ENCODE peak calls at places on chromosomes 13 and 19, in nine cellular contexts. A is A549, M is tibial nerve, Z is lower leg skin, T is thyroid gland, F is IMR-90, P is adrenal gland, I is HepG2, R is suprapubic skin. Y is an unnamed sample.

GRCh38 chr19:6590458-6591319 is at the start of gene CD70:
- DNase-seq in A (peak), M (no peak), Z (peak), T (no peak), F (no peak), P (no peak), I (no peak), R (no peak), Y (peak)

GRCh38 chr13:43799191-43799590 is 12.4 kb upstream of the ENOX1 start:
- DNase-seq in A (no peak), M (no peak), Z (no peak), T (no peak), F (peak), P (no peak), I (no peak), R (no peak), Y (no peak)

GRCh38 chr13:44437356-44438233 is 64.0 kb downstream of the SERP2 start:
- DNase-seq in A (peak), M (no peak), Z (no peak), T (no peak), F (peak), P (no peak), I (peak), R (no peak), Y (no peak)

GRCh38 chr13:110642291-110642981 is 27.1 kb downstream of the NAXD start:
- DNase-seq in A (no peak), M (no peak), Z (no peak), T (no peak), F (no peak), P (peak), I (no peak), R (peak), Y (no peak)

GRCh38 chr13:96474158-96474606 is 384.3 kb downstream of the HS6ST3 start:
- DNase-seq in A (no peak), M (no peak), Z (no peak), T (no peak), F (no peak), P (no peak), I (no peak), R (no peak), Y (no peak)

GRCh38 chr13:71759506-71760225 is 107.3 kb downstream of the DACH1 start:
- DNase-seq in A (no peak), M (no peak), Z (no peak), T (no peak), F (no peak), P (no peak), I (peak), R (no peak), Y (no peak)

GRCh38 chr13:106210327-106210726 is 325.1 kb downstream of the EFNB2 start:
- DNase-seq in A (no peak), M (no peak), Z (no peak), T (no peak), F (peak), P (no peak), I (no peak), R (no peak), Y (no peak)

GRCh38 chr13:108960006-108960405 is 330.6 kb downstream of the MYO16 start:
- DNase-seq in A (no peak), M (no peak), Z (no peak), T (no peak), F (no peak), P (no peak), I (no peak), R (no peak), Y (no peak)

GRCh38 chr13:113729329-113730019 is 29.6 kb upstream of the TMEM255B start:
- DNase-seq in A (peak), M (no peak), Z (no peak), T (no peak), F (no peak), P (no peak), I (no peak), R (no peak), Y (no peak)

GRCh38 chr19:6038634-6039405 is 60.9 kb upstream of the RANBP3 start:
- DNase-seq in A (no peak), M (no peak), Z (no peak), T (no peak), F (peak), P (no peak), I (no peak), R (no peak), Y (no peak)

GRCh38 chr13:110538632-110539031 is 22.9 kb downstream of the RAB20 start:
- DNase-seq in A (no peak), M (peak), Z (no peak), T (peak), F (no peak), P (no peak), I (no peak), R (no peak), Y (no peak)

GRCh38 chr13:29496241-29496712 is 99.2 kb downstream of the SLC7A1 start:
- DNase-seq in A (peak), M (no peak), Z (no peak), T (no peak), F (no peak), P (no peak), I (no peak), R (no peak), Y (no peak)

GRCh38 chr13:51453959-51454703 is 1.3 kb upstream of the INTS6 start:
- DNase-seq in A (peak), M (peak), Z (peak), T (peak), F (peak), P (peak), I (no peak), R (no peak), Y (no peak)

GRCh38 chr19:5990289-5990797 is 12.4 kb upstream of the RANBP3 start:
- DNase-seq in A (peak), M (no peak), Z (no peak), T (peak), F (no peak), P (no peak), I (no peak), R (no peak), Y (peak)

GRCh38 chr13:102913924-102914628 is 68.2 kb downstream of the ERCC5 start:
- DNase-seq in A (no peak), M (no peak), Z (peak), T (peak), F (peak), P (no peak), I (no peak), R (no peak), Y (no peak)

GRCh38 chr19:4061683-4062575 is 4.8 kb downstream of the ZBTB7A start:
- DNase-seq in A (no peak), M (no peak), Z (no peak), T (peak), F (no peak), P (no peak), I (no peak), R (no peak), Y (no peak)

GRCh38 chr13:100547805-100548204 is 40.8 kb downstream of the GGACT start:
- DNase-seq in A (no peak), M (no peak), Z (peak), T (peak), F (no peak), P (no peak), I (no peak), R (no peak), Y (no peak)

GRCh38 chr19:17333611-17334413 is 843 bp downstream of the ANO8 start:
- DNase-seq in A (peak), M (no peak), Z (no peak), T (no peak), F (peak), P (peak), I (no peak), R (no peak), Y (peak)

GRCh38 chr13:83085186-83085900 is 796.9 kb downstream of the SLITRK1 start:
- DNase-seq in A (no peak), M (no peak), Z (no peak), T (no peak), F (peak), P (no peak), I (no peak), R (no peak), Y (no peak)

GRCh38 chr13:39401091-39401647 is 201.8 kb downstream of the LHFPL6 start:
- DNase-seq in A (no peak), M (no peak), Z (no peak), T (no peak), F (no peak), P (no peak), I (no peak), R (no peak), Y (no peak)

GRCh38 chr13:102677122-102677521 is 17.7 kb downstream of the METTL21C start:
- DNase-seq in A (no peak), M (no peak), Z (no peak), T (peak), F (no peak), P (no peak), I (no peak), R (no peak), Y (no peak)

GRCh38 chr13:51793570-51794273 is 10.2 kb downstream of the DHRS12 start:
- DNase-seq in A (peak), M (no peak), Z (no peak), T (no peak), F (peak), P (peak), I (no peak), R (no peak), Y (peak)

GRCh38 chr19:6768236-6768785 is 1.1 kb upstream of the SH2D3A start:
- DNase-seq in A (no peak), M (no peak), Z (no peak), T (no peak), F (no peak), P (no peak), I (no peak), R (no peak), Y (no peak)

GRCh38 chr19:29876414-29876813 is 64.6 kb downstream of the CCNE1 start:
- DNase-seq in A (no peak), M (no peak), Z (no peak), T (no peak), F (no peak), P (no peak), I (no peak), R (peak), Y (no peak)

GRCh38 chr13:25175026-25175425 is 2.9 kb upstream of the AMER2 start:
- DNase-seq in A (no peak), M (no peak), Z (no peak), T (no peak), F (no peak), P (no peak), I (no peak), R (no peak), Y (no peak)

GRCh38 chr19:46020819-46021125 is 2.1 kb downstream of the PGLYRP1 start:
- DNase-seq in A (no peak), M (no peak), Z (no peak), T (no peak), F (no peak), P (no peak), I (no peak), R (peak), Y (no peak)

GRCh38 chr13:20349564-20350379 is 117.7 kb upstream of the GJB6 start:
- DNase-seq in A (no peak), M (peak), Z (no peak), T (no peak), F (no peak), P (no peak), I (no peak), R (no peak), Y (no peak)

GRCh38 chr19:6216996-6217751 is 62.6 kb downstream of the MLLT1 start:
- DNase-seq in A (no peak), M (no peak), Z (no peak), T (peak), F (peak), P (no peak), I (no peak), R (no peak), Y (no peak)

GRCh38 chr19:43446746-43447489 is 18.5 kb downstream of the LYPD3 start:
- DNase-seq in A (peak), M (peak), Z (peak), T (peak), F (peak), P (peak), I (peak), R (peak), Y (peak)

GRCh38 chr19:29768166-29768565 is 43.6 kb upstream of the CCNE1 start:
- DNase-seq in A (no peak), M (no peak), Z (no peak), T (no peak), F (no peak), P (no peak), I (no peak), R (no peak), Y (no peak)

GRCh38 chr19:7833225-7834156 is 3.5 kb downstream of the EVI5L start:
- DNase-seq in A (peak), M (peak), Z (peak), T (peak), F (peak), P (no peak), I (peak), R (no peak), Y (peak)

GRCh38 chr13:64758520-64758919 is 2471.6 kb downstream of the PCDH9 start:
- DNase-seq in A (no peak), M (no peak), Z (no peak), T (no peak), F (peak), P (no peak), I (no peak), R (no peak), Y (no peak)

DNA sequence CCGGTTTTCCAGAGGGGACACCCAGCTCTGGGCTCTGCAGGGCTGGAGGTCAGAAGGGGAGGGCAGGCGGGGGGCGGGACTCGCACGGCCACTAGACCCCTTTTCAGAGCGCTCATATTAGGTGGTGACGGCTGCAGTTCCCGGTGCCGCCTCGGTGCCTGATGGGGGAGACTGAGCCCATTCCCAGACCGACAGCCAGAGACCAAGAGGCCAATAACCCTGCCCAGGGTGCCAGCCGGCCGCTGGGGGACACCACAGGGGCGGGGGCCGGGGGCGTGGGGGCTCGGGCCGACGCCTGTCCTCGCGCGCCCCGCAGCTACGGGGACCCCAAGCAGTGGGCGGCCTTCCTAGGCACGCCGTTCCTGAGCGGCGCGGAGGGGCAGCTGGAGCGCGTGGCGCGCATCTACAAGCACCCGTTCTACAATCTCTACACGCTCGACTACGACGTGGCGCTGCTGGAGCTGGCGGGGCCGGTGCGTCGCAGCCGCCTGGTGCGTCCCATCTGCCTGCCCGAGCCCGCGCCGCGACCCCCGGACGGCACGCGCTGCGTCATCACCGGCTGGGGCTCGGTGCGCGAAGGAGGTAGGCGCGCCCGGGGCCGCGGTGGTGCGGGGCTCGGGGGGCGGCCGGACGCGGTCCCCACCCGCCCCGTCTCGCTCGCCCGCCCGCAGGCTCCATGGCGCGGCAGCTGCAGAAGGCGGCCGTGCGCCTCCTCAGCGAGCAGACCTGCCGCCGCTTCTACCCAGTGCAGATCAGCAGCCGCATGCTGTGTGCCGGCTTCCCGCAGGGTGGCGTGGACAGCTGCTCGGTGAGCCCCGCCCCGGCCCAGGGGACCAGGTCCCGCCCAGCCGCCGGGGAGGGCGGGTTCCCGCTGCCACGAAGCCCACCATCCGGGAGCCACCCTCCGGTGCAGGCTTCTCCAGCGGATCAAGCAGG is 2.4 kb downstream of the TIMM13 start:
- DNase-seq in A (no peak), M (no peak), Z (no peak), T (no peak), F (peak), P (peak), I (no peak), R (no peak), Y (no peak)
- TF ChIP-seq POLR2A in A (no peak), M (no peak), Z (no peak), T (no peak), F (no peak), P (no peak), I (peak), R (no peak), Y (no peak)

GRCh38 chr19:55667006-55667381 is 8.0 kb upstream of the EPN1 start:
- DNase-seq in A (no peak), M (no peak), Z (no peak), T (no peak), F (no peak), P (no peak), I (no peak), R (no peak), Y (no peak)

GRCh38 chr19:55668603-55669348 is 6.2 kb upstream of the EPN1 start:
- DNase-seq in A (no peak), M (no peak), Z (no peak), T (no peak), F (no peak), P (no peak), I (no peak), R (no peak), Y (no peak)

GRCh38 chr19:55666343-55667005 is 8.6 kb upstream of the EPN1 start:
- DNase-seq in A (no peak), M (no peak), Z (no peak), T (no peak), F (no peak), P (no peak), I (no peak), R (no peak), Y (no peak)

GRCh38 chr19:55667958-55668357 is 7.1 kb upstream of the EPN1 start:
- DNase-seq in A (no peak), M (no peak), Z (no peak), T (no peak), F (no peak), P (no peak), I (no peak), R (no peak), Y (no peak)

DNA sequence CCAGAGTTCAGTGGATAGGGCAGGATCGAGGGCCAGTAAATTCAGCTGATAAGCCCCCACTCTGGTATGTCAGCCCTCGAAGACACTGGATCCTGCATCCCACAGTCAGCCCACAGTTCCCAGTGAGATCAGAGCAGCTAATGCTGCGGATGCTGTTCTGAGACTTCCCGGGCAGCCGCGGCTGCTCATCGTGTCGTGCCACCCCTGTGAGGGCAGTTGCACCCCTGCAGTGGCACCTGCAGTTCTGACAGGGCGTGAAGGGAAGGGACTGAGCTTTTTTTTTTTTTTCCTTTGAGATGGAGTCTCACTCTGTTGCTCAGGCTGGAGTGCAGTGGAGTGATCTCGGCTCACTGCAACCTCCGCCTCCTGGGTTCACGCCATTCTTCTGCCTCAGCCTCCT is 7.5 kb upstream of the EPN1 start:
- DNase-seq in A (no peak), M (no peak), Z (no peak), T (no peak), F (no peak), P (no peak), I (no peak), R (no peak), Y (no peak)
- TF ChIP-seq POLR2A in A (no peak), M (no peak), Z (no peak), T (no peak), F (no peak), P (no peak), I (no peak), R (no peak), Y (no peak)

DNA sequence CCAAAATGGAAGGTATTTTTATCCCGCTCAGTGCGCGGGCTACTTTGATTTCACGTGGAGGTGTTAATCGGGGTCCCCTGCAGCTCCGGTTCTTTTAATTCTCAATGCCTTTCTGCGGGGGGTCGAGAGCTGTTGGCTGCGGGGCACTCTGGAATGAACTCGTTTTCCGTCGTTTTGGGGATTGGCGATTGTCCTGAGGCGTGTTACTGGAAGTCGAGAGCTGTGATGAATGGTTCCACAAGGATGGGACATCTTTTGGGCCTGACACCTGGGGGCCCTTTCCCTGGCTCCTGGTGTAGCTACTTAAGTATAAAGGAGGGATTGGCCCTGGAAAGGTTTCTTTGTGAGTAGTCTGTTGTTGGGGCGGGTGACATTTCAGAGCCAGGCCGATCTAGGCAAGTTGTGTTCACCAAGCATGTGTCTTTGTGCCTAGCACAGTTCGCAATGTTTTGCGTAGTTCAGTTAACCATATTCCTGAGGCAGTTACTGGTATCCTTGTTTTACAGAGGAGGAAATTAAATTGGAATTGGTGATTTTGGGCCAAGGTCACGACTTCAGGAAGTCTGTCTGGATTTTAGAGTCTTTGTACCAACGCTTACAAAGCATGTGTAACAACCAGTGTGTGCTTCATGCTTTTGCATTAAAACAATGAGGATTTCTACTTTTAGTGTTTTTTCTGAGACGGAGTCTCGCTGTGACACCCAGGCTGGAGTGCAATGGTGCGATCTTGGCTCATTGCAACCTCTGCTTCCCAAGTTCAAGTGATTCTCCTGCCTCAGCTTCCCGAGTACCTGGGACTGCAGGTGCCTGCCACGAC is 846 bp downstream of the RPL13A start:
- DNase-seq in A (no peak), M (no peak), Z (no peak), T (no peak), F (no peak), P (no peak), I (no peak), R (no peak), Y (no peak)
- TF ChIP-seq POLR2A in A (no peak), M (no peak), Z (no peak), T (no peak), F (no peak), P (no peak), I (no peak), R (no peak), Y (no peak)

GRCh38 chr19:40743926-40744325 is 6.4 kb downstream of the ACTMAP start:
- DNase-seq in A (no peak), M (no peak), Z (no peak), T (no peak), F (no peak), P (no peak), I (no peak), R (no peak), Y (no peak)
- TF ChIP-seq POLR2A in A (no peak), M (no peak), Z (no peak), T (no peak), F (no peak), P (no peak), I (no peak), R (no peak), Y (no peak)

GRCh38 chr19:35702223-35703012 is 1.9 kb upstream of the ZBTB32 start:
- DNase-seq in A (peak), M (peak), Z (peak), T (peak), F (peak), P (peak), I (peak), R (peak), Y (peak)
- TF ChIP-seq POLR2A in A (peak), M (peak), Z (no peak), T (no peak), F (no peak), P (no peak), I (peak), R (no peak), Y (peak)

GRCh38 chr19:41939861-41940442 is 11.7 kb upstream of the ERFL start:
- DNase-seq in A (no peak), M (no peak), Z (no peak), T (no peak), F (no peak), P (no peak), I (no peak), R (no peak), Y (no peak)
- TF ChIP-seq POLR2A in A (no peak), M (no peak), Z (no peak), T (no peak), F (no peak), P (no peak), I (no peak), R (no peak), Y (no peak)

GRCh38 chr19:14940266-14940665 is 1.0 kb upstream of the OR7C2 start:
- DNase-seq in A (no peak), M (no peak), Z (no peak), T (no peak), F (no peak), P (no peak), I (no peak), R (no peak), Y (no peak)
- TF ChIP-seq POLR2A in A (no peak), M (no peak), Z (no peak), T (no peak), F (no peak), P (no peak), I (no peak), R (no peak), Y (no peak)

GRCh38 chr19:57578487-57579205 is at the start of gene ZNF416:
- DNase-seq in A (peak), M (peak), Z (peak), T (peak), F (peak), P (peak), I (peak), R (peak), Y (peak)
- TF ChIP-seq POLR2A in A (peak), M (no peak), Z (no peak), T (no peak), F (no peak), P (no peak), I (no peak), R (no peak), Y (peak)